ENCODE peak calls at places on chromosome 6, in five cellular contexts. Z is HFFc6, S is D341Med, K is breast epithelium, D is IMR-90. U is an unnamed sample.

GRCh38 chr6:118551673-118552063 is 3.6 kb downstream of the PLN start:
- DNase-seq in Z (peak; percentile 64), S (no peak), K (no peak), D (peak; percentile 59), U (peak; percentile 38)

GRCh38 chr6:158488065-158488464 is 71.8 kb upstream of the TMEM181 start:
- DNase-seq in Z (peak; percentile 95), D (peak; percentile 99), S (no peak), K (no peak), U (peak; percentile 81)

GRCh38 chr6:15280023-15280422 is 34.2 kb downstream of the JARID2 start:
- DNase-seq in S (no peak), K (no peak), D (peak; percentile 62), Z (peak; percentile 12), U (no peak)

GRCh38 chr6:145569140-145569539 is 166.2 kb downstream of the EPM2A start:
- DNase-seq in K (no peak), S (no peak), D (peak; percentile 47), Z (no peak), U (no peak)

GRCh38 chr6:4564746-4565145 is 211.5 kb upstream of the CDYL start:
- DNase-seq in Z (no peak), S (no peak), K (no peak), D (no peak), U (no peak)

GRCh38 chr6:10747251-10747972 is at the start of gene TMEM14B:
- DNase-seq in Z (peak; percentile 93), D (peak; percentile 94), S (peak; percentile 100), K (peak; percentile 100), U (peak; percentile 89)

GRCh38 chr6:42564496-42564890 is 664 bp downstream of the UBR2 start:
- DNase-seq in S (no peak), D (no peak), K (no peak), Z (no peak), U (no peak)

GRCh38 chr6:39407446-39407993 is 85.0 kb upstream of the KCNK16 start:
- DNase-seq in S (no peak), Z (no peak), D (no peak), K (no peak), U (no peak)

GRCh38 chr6:95660544-95660943 is 83.2 kb downstream of the MANEA start:
- DNase-seq in Z (no peak), K (no peak), S (no peak), D (no peak), U (no peak)

GRCh38 chr6:5851261-5851757 is 155.4 kb downstream of the NRN1 start:
- DNase-seq in Z (no peak), D (no peak), K (no peak), S (no peak), U (no peak)

GRCh38 chr6:105608393-105608705 is 205.5 kb upstream of the PREP start:
- DNase-seq in K (no peak), Z (peak; percentile 43), S (no peak), D (no peak), U (no peak)

GRCh38 chr6:153123801-153124200 is 7.3 kb downstream of the RGS17 start:
- DNase-seq in K (no peak), Z (no peak), D (no peak), S (no peak), U (no peak)

GRCh38 chr6:159655409-159655988 is 37.5 kb downstream of the SOD2 start:
- DNase-seq in D (no peak), K (no peak), S (no peak), Z (no peak), U (no peak)

GRCh38 chr6:37381579-37381978 is 27.8 kb downstream of the RNF8 start:
- DNase-seq in Z (peak; percentile 58), D (peak; percentile 74), S (peak; percentile 51), K (no peak), U (no peak)

GRCh38 chr6:29092957-29093356 is 5.8 kb upstream of the OR2B3 start:
- DNase-seq in S (no peak), D (no peak), K (no peak), Z (no peak), U (no peak)

GRCh38 chr6:122400121-122400450 is 634 bp downstream of the HSF2 start:
- DNase-seq in Z (peak; percentile 7), K (no peak), D (no peak), S (no peak), U (no peak)

GRCh38 chr6:154127638-154128037 is 88.6 kb downstream of the OPRM1 start:
- DNase-seq in Z (no peak), D (no peak), S (no peak), K (no peak), U (no peak)

GRCh38 chr6:3929281-3929798 is 80.2 kb downstream of the FAM50B start:
- DNase-seq in K (no peak), D (peak; percentile 77), S (no peak), Z (peak; percentile 91), U (peak; percentile 90)

GRCh38 chr6:22774129-22774528 is 204.8 kb downstream of the HDGFL1 start:
- DNase-seq in D (peak; percentile 6), Z (no peak), S (no peak), K (no peak), U (no peak)

GRCh38 chr6:139486476-139486799 is 112.0 kb upstream of the CITED2 start:
- DNase-seq in K (no peak), D (no peak), Z (no peak), S (no peak), U (no peak)

GRCh38 chr6:28816909-28817807 is 106.6 kb downstream of the TRIM27 start:
- DNase-seq in K (no peak), D (peak; percentile 86), Z (peak; percentile 95), S (no peak), U (no peak)

GRCh38 chr6:145372671-145373123 is 362.6 kb downstream of the EPM2A start:
- DNase-seq in Z (peak; percentile 31), K (no peak), S (no peak), D (peak; percentile 65), U (peak; percentile 17)

GRCh38 chr6:149843051-149843633 is 21.0 kb downstream of the LRP11 start:
- DNase-seq in S (no peak), D (no peak), Z (no peak), K (no peak), U (no peak)

GRCh38 chr6:51648236-51648635 is 439.2 kb downstream of the PKHD1 start:
- DNase-seq in D (no peak), Z (no peak), S (no peak), K (no peak), U (no peak)

GRCh38 chr6:25959890-25960531 is 2.6 kb upstream of the TRIM38 start:
- DNase-seq in K (no peak), D (peak; percentile 35), S (no peak), Z (peak; percentile 25), U (no peak)

GRCh38 chr6:33313105-33313708 is 671 bp downstream of the TAPBP start:
- DNase-seq in S (peak; percentile 52), D (peak; percentile 31), Z (no peak), K (no peak), U (no peak)

GRCh38 chr6:35808688-35809087 is 3.5 kb downstream of the LHFPL5 start:
- DNase-seq in S (no peak), D (no peak), Z (no peak), K (no peak), U (no peak)

GRCh38 chr6:3368701-3369100 is 88.1 kb downstream of the SLC22A23 start:
- DNase-seq in K (no peak), Z (no peak), D (no peak), S (no peak), U (no peak)

GRCh38 chr6:121817141-121817540 is 381.7 kb downstream of the GJA1 start:
- DNase-seq in Z (no peak), D (peak; percentile 47), S (no peak), K (no peak), U (no peak)

GRCh38 chr6:19866199-19866872 is 29.2 kb downstream of the ID4 start:
- DNase-seq in D (no peak), K (no peak), Z (no peak), S (peak; percentile 42), U (no peak)

GRCh38 chr6:129110687-129111343 is 227.9 kb downstream of the LAMA2 start:
- DNase-seq in Z (no peak), K (no peak), S (no peak), D (peak; percentile 16), U (no peak)

GRCh38 chr6:40796280-40797223 is 209.4 kb upstream of the LRFN2 start:
- DNase-seq in S (no peak), D (no peak), Z (no peak), K (no peak), U (no peak)